ENCODE peak calls at places on chromosomes 4 and X, in nine cellular contexts. W is D341Med, G is AG04450, T is aorta, V is AG08395, U is mesothelial cell of epicardium, A is fibroblast of pulmonary artery, Z is NCI-H345, Y is AG09319. O is an unnamed sample.

GRCh38 chr4:140730108-140730507 is 26.1 kb downstream of the TBC1D9 start:
- DNase-seq in W (no peak), G (no peak), T (no peak), V (no peak), U (no peak), A (no peak), Z (no peak), Y (no peak), O (no peak)

GRCh38 chr4:165813606-165814005 is 59.4 kb upstream of the TLL1 start:
- DNase-seq in W (no peak), G (no peak), T (no peak), V (no peak), U (no peak), A (peak; percentile 2), Z (no peak), Y (no peak), O (no peak)

GRCh38 chr4:10095296-10095991 is 21.2 kb downstream of the WDR1 start:
- DNase-seq in W (no peak), G (no peak), T (no peak), V (no peak), U (no peak), A (no peak), Z (no peak), Y (no peak), O (no peak)

GRCh38 chr4:11535333-11535732 is 106.6 kb upstream of the HS3ST1 start:
- DNase-seq in W (no peak), G (no peak), T (no peak), V (no peak), U (no peak), A (no peak), Z (no peak), Y (no peak), O (no peak)

GRCh38 chrX:100615015-100615414 is 21.6 kb downstream of the TSPAN6 start:
- DNase-seq in W (peak; percentile 30), G (peak; percentile 10), T (no peak), V (peak; percentile 45), U (no peak), A (peak; percentile 78), Z (no peak), Y (peak; percentile 12), O (peak; percentile 45)

GRCh38 chrX:41720125-41720780 is 3.7 kb upstream of the GPR82 start:
- DNase-seq in W (no peak), G (no peak), T (no peak), V (no peak), U (no peak), A (peak; percentile 6), Z (no peak), Y (no peak), O (no peak)

GRCh38 chr4:14478504-14478903 is 523.8 kb upstream of the CPEB2 start:
- DNase-seq in W (no peak), G (no peak), T (no peak), V (no peak), U (no peak), A (no peak), Z (peak; percentile 50), Y (no peak), O (no peak)

GRCh38 chr4:149784018-149784417 is 31.6 kb downstream of the IQCM start:
- DNase-seq in W (no peak), G (no peak), T (no peak), V (no peak), U (no peak), A (peak; percentile 68), Z (no peak), Y (no peak), O (no peak)

GRCh38 chr4:26413595-26413994 is 76.7 kb downstream of the CCKAR start:
- DNase-seq in W (no peak), G (no peak), T (no peak), V (no peak), U (no peak), A (no peak), Z (no peak), Y (no peak), O (no peak)

GRCh38 chrX:110795645-110796510 is at the start of gene CHRDL1:
- DNase-seq in W (peak; percentile 20), G (no peak), T (peak; percentile 50), V (no peak), U (peak; percentile 25), A (no peak), Z (peak; percentile 47), Y (no peak), O (no peak)

GRCh38 chrX:68824152-68824433 is 4.7 kb upstream of the EFNB1 start:
- DNase-seq in W (no peak), G (no peak), T (no peak), V (no peak), U (no peak), A (no peak), Z (no peak), Y (no peak), O (no peak)

GRCh38 chr4:183140911-183141320 is 41.9 kb downstream of the WWC2 start:
- DNase-seq in W (no peak), G (no peak), T (no peak), V (peak; percentile 66), U (no peak), A (peak; percentile 56), Z (no peak), Y (peak; percentile 8), O (peak; percentile 52)

GRCh38 chr4:138639018-138639876 is 376.3 kb upstream of the NOCT start:
- DNase-seq in W (no peak), G (no peak), T (no peak), V (no peak), U (no peak), A (peak; percentile 16), Z (no peak), Y (no peak), O (peak; percentile 6)

GRCh38 chrX:120260369-120260768 is 9.8 kb downstream of the ZBTB33 start:
- DNase-seq in W (no peak), G (no peak), T (no peak), V (no peak), U (no peak), A (no peak), Z (peak; percentile 66), Y (no peak), O (no peak)

GRCh38 chr4:150366487-150366999 is 215.4 kb upstream of the MAB21L2 start:
- DNase-seq in W (peak; percentile 63), G (no peak), T (no peak), V (no peak), U (no peak), A (no peak), Z (peak; percentile 68), Y (no peak), O (no peak)

GRCh38 chr4:55071951-55072350 is 53.4 kb downstream of the KDR start:
- DNase-seq in W (no peak), G (no peak), T (no peak), V (no peak), U (no peak), A (no peak), Z (no peak), Y (no peak), O (no peak)

GRCh38 chrX:103404225-103405008 is 28.1 kb downstream of the BEX3 start:
- DNase-seq in W (no peak), G (peak; percentile 79), T (peak; percentile 77), V (peak; percentile 66), U (no peak), A (peak; percentile 95), Z (no peak), Y (peak; percentile 70), O (peak; percentile 75)